ENCODE peak calls at places on chromosomes 12 and 14, in four cellular contexts. G is heart right ventricle, Q is body of pancreas, U is hepatocyte. K is an unnamed sample.

GRCh38 chr12:126582231-126582630 is 1517.0 kb downstream of the AACS start:
- DNase-seq in G (no peak), Q (peak; percentile 41), U (peak; percentile 61), K (no peak)

GRCh38 chr12:10190558-10191388 is 11.9 kb downstream of the TMEM52B start:
- DNase-seq in G (peak; percentile 47), Q (peak; percentile 50), U (peak; percentile 80), K (peak; percentile 44)

GRCh38 chr12:111439657-111440151 is 34.0 kb downstream of the SH2B3 start:
- DNase-seq in G (no peak), Q (no peak), U (no peak), K (no peak)

GRCh38 chr12:6960291-6961277 is 9.4 kb downstream of the PTPN6 start:
- DNase-seq in G (no peak), Q (no peak), U (no peak), K (no peak)

GRCh38 chr14:52917732-52918131 is 33.1 kb downstream of the FERMT2 start:
- DNase-seq in G (no peak), Q (no peak), U (no peak), K (no peak)

GRCh38 chr12:114369088-114369487 is 36.9 kb downstream of the TBX5 start:
- DNase-seq in G (no peak), Q (no peak), U (no peak), K (no peak)

GRCh38 chr12:66829660-66830325 is 150.9 kb upstream of the GRIP1 start:
- DNase-seq in G (no peak), Q (no peak), U (no peak), K (no peak)

GRCh38 chr12:69332815-69333358 is 15.3 kb upstream of the LYZ start:
- DNase-seq in G (no peak), Q (peak; percentile 51), U (peak; percentile 62), K (no peak)

GRCh38 chr12:105483691-105484090 is 153.2 kb downstream of the C12orf75 start:
- DNase-seq in G (no peak), Q (no peak), U (no peak), K (no peak)

GRCh38 chr12:111121840-111122239 is 201.5 kb upstream of the MYL2 start:
- DNase-seq in G (no peak), Q (no peak), U (no peak), K (peak; percentile 31)

GRCh38 chr12:14936224-14936861 is 2.0 kb downstream of the ERP27 start:
- DNase-seq in G (no peak), Q (peak; percentile 62), U (no peak), K (no peak)

GRCh38 chr12:54571857-54572195 is 16.6 kb downstream of the PPP1R1A start:
- DNase-seq in G (no peak), Q (no peak), U (no peak), K (no peak)

GRCh38 chr12:39935275-39935674 is 170.6 kb downstream of the SLC2A13 start:
- DNase-seq in G (no peak), Q (no peak), U (no peak), K (no peak)

GRCh38 chr12:132385923-132386751 is 56.7 kb upstream of the GALNT9 start:
- DNase-seq in G (no peak), Q (no peak), U (no peak), K (no peak)

GRCh38 chr14:106875503-106875902 is 1349.1 kb downstream of the TMEM121 start:
- DNase-seq in G (no peak), Q (peak; percentile 39), U (no peak), K (no peak)

GRCh38 chr12:66637693-66638301 is 41.1 kb downstream of the GRIP1 start:
- DNase-seq in G (no peak), Q (no peak), U (no peak), K (no peak)

GRCh38 chr12:98295681-98296080 is 219.7 kb upstream of the TMPO start:
- DNase-seq in G (no peak), Q (no peak), U (no peak), K (no peak)

GRCh38 chr12:42779186-42779859 is 189.8 kb upstream of the PRICKLE1 start:
- DNase-seq in G (no peak), Q (no peak), U (no peak), K (peak; percentile 24)

GRCh38 chr12:121789233-121789781 is 4.2 kb downstream of the RHOF start:
- DNase-seq in G (no peak), Q (no peak), U (no peak), K (no peak)

GRCh38 chr14:64463198-64463597 is 2.1 kb upstream of the AKAP5 start:
- DNase-seq in G (no peak), Q (no peak), U (no peak), K (no peak)

GRCh38 chr12:54935235-54935951 is 49.2 kb downstream of the TESPA1 start:
- DNase-seq in G (no peak), Q (no peak), U (peak; percentile 49), K (peak; percentile 42)

GRCh38 chr14:65686761-65687160 is 274.2 kb downstream of the FUT8 start:
- DNase-seq in G (no peak), Q (no peak), U (no peak), K (no peak)

GRCh38 chr14:33567003-33567735 is 383.7 kb downstream of the EGLN3 start:
- DNase-seq in G (no peak), Q (no peak), U (no peak), K (no peak)

GRCh38 chr12:81639196-81639595 is 120.0 kb downstream of the PPFIA2 start:
- DNase-seq in G (no peak), Q (no peak), U (no peak), K (no peak)

GRCh38 chr14:65879218-65880009 is 466.9 kb downstream of the FUT8 start:
- DNase-seq in G (no peak), Q (no peak), U (no peak), K (no peak)

GRCh38 chr12:5388581-5389535 is 43.0 kb upstream of the NTF3 start:
- DNase-seq in G (no peak), Q (no peak), U (no peak), K (no peak)

GRCh38 chr14:69069020-69069421 is 83.9 kb downstream of the DCAF5 start:
- DNase-seq in G (no peak), Q (no peak), U (no peak), K (no peak)

GRCh38 chr12:26918321-26919215 is 19.2 kb downstream of the INTS13 start:
- DNase-seq in G (no peak), Q (no peak), U (no peak), K (no peak)

GRCh38 chr14:30656190-30656632 is 34.1 kb downstream of the SCFD1 start:
- DNase-seq in G (peak; percentile 12), Q (peak; percentile 52), U (peak; percentile 39), K (peak; percentile 7)

GRCh38 chr12:67910360-67911292 is 78.6 kb upstream of the IFNG-AS1 start:
- DNase-seq in G (peak; percentile 10), Q (no peak), U (no peak), K (no peak)

GRCh38 chr14:20498622-20499021 is 6.7 kb upstream of the RNASE10 start:
- DNase-seq in G (no peak), Q (no peak), U (no peak), K (no peak)

GRCh38 chr12:25395227-25395626 is 144.5 kb upstream of the KRAS start:
- DNase-seq in G (no peak), Q (no peak), U (no peak), K (no peak)
- TF ChIP-seq CTCF in G (no peak), Q (no peak), U (no peak), K (no peak)

GRCh38 chr12:115470977-115471376 is 787.0 kb upstream of the TBX3 start:
- DNase-seq in G (no peak), Q (no peak), U (no peak), K (no peak)
- TF ChIP-seq CTCF in G (no peak), Q (no peak), U (no peak), K (no peak)

DNA sequence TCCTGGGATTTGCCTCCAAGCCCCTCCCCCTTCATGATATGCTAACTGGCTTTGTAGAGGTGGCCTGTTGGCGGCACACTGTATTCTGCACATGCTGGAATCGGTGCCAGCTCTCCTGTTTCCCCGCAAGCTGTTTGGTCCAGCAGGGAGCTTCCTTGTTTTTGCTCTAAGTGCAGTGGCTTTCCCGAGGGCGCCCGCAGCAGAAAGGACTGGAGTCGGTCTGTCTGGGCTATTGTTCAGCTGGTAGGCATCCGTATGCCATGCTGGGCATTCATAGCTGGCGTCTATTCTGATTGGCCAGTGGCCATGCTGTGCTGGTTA is 88.9 kb upstream of the MED13L start:
- DNase-seq in G (no peak), Q (peak; percentile 78), U (no peak), K (peak; percentile 62)
- TF ChIP-seq CTCF in G (no peak), Q (no peak), U (no peak), K (no peak)

DNA sequence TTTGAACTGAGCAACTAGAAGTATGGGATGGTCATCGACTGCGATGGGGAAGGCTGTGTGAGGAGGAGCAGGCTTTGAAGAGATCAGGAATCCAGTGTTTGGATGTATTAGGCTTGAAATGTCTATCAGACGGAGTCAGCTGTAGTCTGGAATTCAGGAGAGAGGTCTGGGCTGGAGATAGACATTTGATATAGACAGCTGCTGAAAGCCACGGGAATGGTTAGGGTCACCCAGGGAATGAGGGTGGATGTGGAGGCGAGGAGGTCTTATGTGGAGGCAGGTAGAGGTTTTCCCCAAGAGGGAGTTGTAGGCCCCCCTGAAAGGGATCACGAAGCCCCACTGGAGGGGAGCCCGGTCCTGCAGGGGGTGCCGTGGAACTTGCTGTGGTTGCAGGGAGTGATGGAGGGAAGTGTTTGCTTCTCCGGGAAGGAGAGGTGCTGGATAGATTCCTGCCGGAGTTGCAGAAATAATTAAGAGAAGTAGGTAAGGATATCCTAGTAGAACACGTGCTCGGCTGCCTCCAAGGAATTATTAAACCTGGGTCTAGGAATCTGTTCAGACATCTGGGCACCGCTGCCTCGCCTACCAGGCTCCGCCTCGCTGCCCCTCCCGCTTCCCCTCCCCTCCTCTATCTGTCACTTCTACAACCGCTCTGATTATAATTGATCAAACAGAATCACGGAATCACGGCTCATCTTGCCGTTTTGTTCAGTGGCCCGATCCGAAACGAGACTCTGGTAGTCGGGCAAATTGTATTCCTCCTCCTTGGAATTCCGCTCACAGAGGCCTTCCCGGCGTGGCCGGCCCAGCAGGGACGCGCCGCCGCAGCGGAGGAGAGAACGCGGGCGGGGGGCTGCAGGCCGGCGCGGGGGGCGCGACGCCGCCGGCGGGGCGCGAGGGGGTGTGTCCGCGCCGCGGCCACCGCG is 824 bp upstream of the CACNA1C start:
- DNase-seq in G (no peak), Q (no peak), U (peak; percentile 33), K (no peak)
- TF ChIP-seq CTCF in G (no peak), Q (no peak), U (peak; percentile 4), K (no peak)

GRCh38 chr14:103887557-103888115 is 40.3 kb upstream of the PPP1R13B start:
- DNase-seq in G (no peak), Q (no peak), U (no peak), K (no peak)

GRCh38 chr14:103887170-103887501 is 39.8 kb upstream of the PPP1R13B start:
- DNase-seq in G (no peak), Q (no peak), U (no peak), K (no peak)

GRCh38 chr14:103885509-103885932 is 38.1 kb upstream of the PPP1R13B start:
- DNase-seq in G (no peak), Q (no peak), U (no peak), K (no peak)

GRCh38 chr14:103884854-103885253 is 37.5 kb upstream of the PPP1R13B start:
- DNase-seq in G (no peak), Q (no peak), U (no peak), K (no peak)

GRCh38 chr14:103886304-103887169 is 39.2 kb upstream of the PPP1R13B start:
- DNase-seq in G (no peak), Q (no peak), U (peak; percentile 71), K (no peak)
- TF ChIP-seq CTCF in G (no peak), Q (no peak), U (peak; percentile 54), K (no peak)